ENCODE peak calls at places on chromosomes 6 and 20, in six cellular contexts. B is AML-193; L is memory B cell; K is neural progenitor cell; E is GM23338; C is stimulated activated CD4-positive, alpha-beta T cell treated with anti-CD3 and anti-CD28 coated beads, Interleukin-2, amount 100 ng/mL, for 48 hours. O is an unnamed sample.

GRCh38 chr6:45724511-45724910 is 291.1 kb downstream of the CLIC5 start:
- DNase-seq in L (no peak), B (no peak), C (no peak), K (no peak), E (no peak), O (no peak)

GRCh38 chr6:142633317-142633716 is 311.7 kb downstream of the HIVEP2 start:
- DNase-seq in L (no peak), B (no peak), C (no peak), K (no peak), E (no peak), O (no peak)

GRCh38 chr6:24910331-24910849 is 25.4 kb downstream of the RIPOR2 start:
- DNase-seq in E (peak), B (no peak), K (peak), L (peak), C (no peak), O (no peak)

GRCh38 chr6:168031411-168032382 is 34.2 kb downstream of the KIF25 start:
- DNase-seq in B (no peak), E (no peak), K (no peak), C (no peak), L (no peak), O (peak)

GRCh38 chr6:13407709-13408695 is 79.4 kb downstream of the GFOD1 start:
- DNase-seq in E (no peak), L (no peak), B (peak), C (no peak), K (no peak), O (peak)

GRCh38 chr20:46013826-46014516 is 5.3 kb downstream of the MMP9 start:
- DNase-seq in E (peak), L (peak), B (peak), K (peak), C (peak), O (no peak)

GRCh38 chr6:7991992-7992815 is 72.0 kb downstream of the BLOC1S5 start:
- DNase-seq in L (peak), K (peak), C (no peak), E (peak), B (peak), O (no peak)

GRCh38 chr6:7414811-7415210 is 25.2 kb downstream of the RIOK1 start:
- DNase-seq in B (no peak), C (no peak), L (no peak), K (no peak), E (peak), O (no peak)

GRCh38 chr20:20410678-20411077 is 42.8 kb downstream of the INSM1 start:
- DNase-seq in K (peak), L (no peak), C (no peak), B (no peak), E (peak), O (no peak)

GRCh38 chr6:16752206-16752867 is 8.9 kb downstream of the ATXN1 start:
- DNase-seq in L (no peak), E (no peak), B (peak), K (no peak), C (no peak), O (peak)

GRCh38 chr6:18390476-18390875 is 3.3 kb downstream of the RNF144B start:
- DNase-seq in B (no peak), E (no peak), L (no peak), C (no peak), K (no peak), O (no peak)

GRCh38 chr20:41173161-41173721 is 35.9 kb downstream of the PLCG1 start:
- DNase-seq in E (peak), K (peak), C (peak), L (peak), B (peak), O (no peak)

O was measured in GF-D8.